ENCODE peak calls at places on chromosomes 3 and 15, in four cellular contexts. Z is left lung, B is stomach, G is A549. W is an unnamed sample.

GRCh38 chr3:35393916-35394315 is 245.4 kb upstream of the ARPP21 start:
- DNase-seq in Z (no peak), B (no peak), G (no peak), W (no peak)

GRCh38 chr15:79858469-79858868 is 38.3 kb downstream of the MTHFS start:
- DNase-seq in Z (no peak), B (no peak), G (peak; percentile 18), W (no peak)

GRCh38 chr3:196117809-196118208 is 35.9 kb upstream of the TFRC start:
- DNase-seq in Z (no peak), B (no peak), G (no peak), W (no peak)

GRCh38 chr15:38231430-38231829 is 21.2 kb upstream of the SPRED1 start:
- DNase-seq in Z (no peak), B (no peak), G (no peak), W (no peak)

GRCh38 chr15:95770191-95770590 is 560.3 kb upstream of the NR2F2 start:
- DNase-seq in Z (no peak), B (no peak), G (no peak), W (no peak)

GRCh38 chr3:48187579-48188265 is 495 bp downstream of the CDC25A start:
- DNase-seq in Z (no peak), B (peak; percentile 50), G (no peak), W (peak; percentile 50)

GRCh38 chr15:80514071-80514780 is 110.0 kb downstream of the ARNT2 start:
- DNase-seq in Z (no peak), B (no peak), G (no peak), W (no peak)

GRCh38 chr3:77319711-77320110 is 279.8 kb downstream of the ROBO2 start:
- DNase-seq in Z (no peak), B (no peak), G (peak; percentile 7), W (no peak)

GRCh38 chr3:32705232-32705631 is 20.2 kb downstream of the CNOT10 start:
- DNase-seq in Z (no peak), B (no peak), G (no peak), W (no peak)

GRCh38 chr3:195072916-195073564 is 197.9 kb downstream of the XXYLT1 start:
- DNase-seq in Z (peak; percentile 24), B (peak; percentile 18), G (no peak), W (no peak)

GRCh38 chr3:41881233-41881821 is 80.6 kb downstream of the ULK4 start:
- DNase-seq in Z (no peak), B (no peak), G (peak; percentile 33), W (peak; percentile 2)

GRCh38 chr15:63243776-63244175 is 33.6 kb upstream of the APH1B start:
- DNase-seq in Z (no peak), B (no peak), G (no peak), W (no peak)

GRCh38 chr3:58054652-58055051 is 46.4 kb downstream of the FLNB start:
- DNase-seq in Z (no peak), B (no peak), G (no peak), W (no peak)

GRCh38 chr15:55737373-55737772 is 5.6 kb downstream of the PRTG start:
- DNase-seq in Z (no peak), B (no peak), G (peak; percentile 11), W (no peak)

GRCh38 chr15:78082106-78082742 is 4.7 kb upstream of the TBC1D2B start:
- DNase-seq in Z (peak; percentile 72), B (no peak), G (no peak), W (peak; percentile 13)

GRCh38 chr3:124444893-124445292 is 285.4 kb upstream of the UMPS start:
- DNase-seq in Z (no peak), B (no peak), G (no peak), W (no peak)

GRCh38 chr15:70195171-70195807 is 97.6 kb upstream of the TLE3 start:
- DNase-seq in Z (no peak), B (no peak), G (no peak), W (no peak)

GRCh38 chr3:24704496-24704895 is 209.8 kb upstream of the THRB start:
- DNase-seq in Z (no peak), B (no peak), G (peak; percentile 5), W (no peak)

GRCh38 chr3:95615592-95616310 is 1198.6 kb upstream of the EPHA6 start:
- DNase-seq in Z (no peak), B (no peak), G (peak; percentile 67), W (no peak)

GRCh38 chr15:69002783-69003182 is 11.7 kb upstream of the NOX5 start:
- DNase-seq in Z (no peak), B (no peak), G (no peak), W (no peak)

GRCh38 chr15:101038327-101039003 is 119.3 kb downstream of the LRRK1 start:
- DNase-seq in Z (no peak), B (peak; percentile 14), G (no peak), W (no peak)

GRCh38 chr15:68821898-68822380 is 1.2 kb upstream of the ANP32A start:
- DNase-seq in Z (no peak), B (no peak), G (peak; percentile 31), W (peak; percentile 52)

GRCh38 chr15:89448825-89449224 is 47.6 kb downstream of the RHCG start:
- DNase-seq in Z (no peak), B (no peak), G (no peak), W (no peak)

GRCh38 chr3:98602078-98602678 is 8.8 kb upstream of the CPOX start:
- DNase-seq in Z (no peak), B (peak; percentile 41), G (peak; percentile 67), W (peak; percentile 41)

GRCh38 chr3:5531741-5532140 is 344.2 kb downstream of the EDEM1 start:
- DNase-seq in Z (no peak), B (no peak), G (no peak), W (no peak)
- TF ChIP-seq CTCF in Z (no peak), B (no peak), G (no peak), W (no peak)

GRCh38 chr15:67563961-67564570 is 21.6 kb downstream of the MAP2K5 start:
- DNase-seq in Z (no peak), B (no peak), G (no peak), W (no peak)

GRCh38 chr15:67560320-67560719 is 17.8 kb downstream of the MAP2K5 start:
- DNase-seq in Z (no peak), B (no peak), G (no peak), W (no peak)

GRCh38 chr15:67569668-67570067 is 27.2 kb downstream of the MAP2K5 start:
- DNase-seq in Z (no peak), B (no peak), G (no peak), W (no peak)

GRCh38 chr15:67563092-67563491 is 20.6 kb downstream of the MAP2K5 start:
- DNase-seq in Z (no peak), B (no peak), G (no peak), W (no peak)

DNA sequence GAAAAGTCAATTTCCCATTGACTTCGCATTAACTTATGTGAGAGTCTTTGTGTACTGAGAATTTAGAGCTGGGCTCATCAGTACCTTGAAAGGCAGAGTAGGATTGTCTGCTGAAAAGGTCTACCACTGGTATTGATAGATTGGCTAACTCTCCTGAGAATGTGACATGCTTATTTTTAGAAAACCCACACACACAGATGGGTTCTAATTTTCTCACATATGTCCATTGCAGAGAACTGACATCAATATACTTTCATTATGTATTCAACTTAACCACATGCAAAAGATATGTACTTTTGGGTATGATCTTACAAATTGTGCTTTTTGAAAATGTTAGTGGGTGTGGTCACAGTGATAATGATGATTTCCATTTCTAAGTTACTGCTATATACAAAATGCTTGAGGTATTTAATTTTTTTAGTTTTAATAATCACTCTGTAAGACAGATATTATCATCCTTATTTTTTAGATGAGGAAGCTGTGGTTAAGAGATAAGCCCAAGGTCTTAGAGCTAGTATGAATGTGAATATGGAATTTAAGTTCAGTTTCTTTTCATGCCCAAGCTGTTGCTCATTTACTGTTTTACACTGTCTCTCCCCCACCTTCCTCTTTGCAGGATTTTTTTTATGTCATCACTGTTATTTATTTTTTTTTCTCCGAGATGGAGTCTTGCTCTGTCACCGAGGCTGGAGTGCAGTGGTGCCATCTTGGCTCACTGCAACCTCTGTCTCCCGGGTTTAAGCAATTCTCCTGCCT is 22.3 kb downstream of the MAP2K5 start:
- DNase-seq in Z (no peak), B (no peak), G (no peak), W (no peak)
- TF ChIP-seq CTCF in Z (no peak), B (no peak), G (no peak), W (no peak)

GRCh38 chr15:61527836-61528589 is 298.9 kb upstream of the RORA start:
- DNase-seq in Z (no peak), B (no peak), G (no peak), W (no peak)

GRCh38 chr15:61528590-61528929 is 299.5 kb upstream of the RORA start:
- DNase-seq in Z (no peak), B (no peak), G (no peak), W (no peak)

DNA sequence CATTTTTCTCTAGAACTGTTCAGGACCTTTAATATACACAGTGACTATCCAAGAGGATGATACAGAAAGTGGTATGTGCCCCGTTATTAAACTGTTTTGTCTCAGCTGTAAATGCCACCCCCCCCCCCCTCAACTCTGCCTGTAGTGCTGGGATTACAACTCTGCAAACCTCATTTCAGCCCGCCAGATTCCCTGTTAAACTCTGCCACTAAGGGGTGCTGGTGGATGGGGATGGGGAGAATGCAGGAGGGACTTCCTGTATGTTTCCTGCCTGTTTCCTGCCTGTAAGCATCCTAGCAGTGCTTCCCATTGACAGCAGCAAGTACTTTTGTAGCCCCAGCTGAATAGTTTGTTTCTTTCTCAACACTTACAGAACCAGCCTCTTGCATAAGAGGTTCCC is 301.7 kb upstream of the RORA start:
- DNase-seq in Z (no peak), B (no peak), G (no peak), W (no peak)
- TF ChIP-seq CTCF in Z (no peak), B (no peak), G (no peak), W (no peak)

GRCh38 chr15:66502491-66502890 is 2.2 kb downstream of the RPL4 start:
- DNase-seq in Z (no peak), B (no peak), G (no peak), W (no peak)

GRCh38 chr15:66505818-66506217 is 692 bp downstream of the ZWILCH start:
- DNase-seq in Z (no peak), B (no peak), G (no peak), W (peak; percentile 13)

GRCh38 chr15:66505430-66505811 is 295 bp downstream of the ZWILCH start:
- DNase-seq in Z (no peak), B (no peak), G (no peak), W (no peak)

GRCh38 chr15:66503780-66504562 is 684 bp downstream of the RPL4 start:
- DNase-seq in Z (no peak), B (no peak), G (no peak), W (no peak)

DNA sequence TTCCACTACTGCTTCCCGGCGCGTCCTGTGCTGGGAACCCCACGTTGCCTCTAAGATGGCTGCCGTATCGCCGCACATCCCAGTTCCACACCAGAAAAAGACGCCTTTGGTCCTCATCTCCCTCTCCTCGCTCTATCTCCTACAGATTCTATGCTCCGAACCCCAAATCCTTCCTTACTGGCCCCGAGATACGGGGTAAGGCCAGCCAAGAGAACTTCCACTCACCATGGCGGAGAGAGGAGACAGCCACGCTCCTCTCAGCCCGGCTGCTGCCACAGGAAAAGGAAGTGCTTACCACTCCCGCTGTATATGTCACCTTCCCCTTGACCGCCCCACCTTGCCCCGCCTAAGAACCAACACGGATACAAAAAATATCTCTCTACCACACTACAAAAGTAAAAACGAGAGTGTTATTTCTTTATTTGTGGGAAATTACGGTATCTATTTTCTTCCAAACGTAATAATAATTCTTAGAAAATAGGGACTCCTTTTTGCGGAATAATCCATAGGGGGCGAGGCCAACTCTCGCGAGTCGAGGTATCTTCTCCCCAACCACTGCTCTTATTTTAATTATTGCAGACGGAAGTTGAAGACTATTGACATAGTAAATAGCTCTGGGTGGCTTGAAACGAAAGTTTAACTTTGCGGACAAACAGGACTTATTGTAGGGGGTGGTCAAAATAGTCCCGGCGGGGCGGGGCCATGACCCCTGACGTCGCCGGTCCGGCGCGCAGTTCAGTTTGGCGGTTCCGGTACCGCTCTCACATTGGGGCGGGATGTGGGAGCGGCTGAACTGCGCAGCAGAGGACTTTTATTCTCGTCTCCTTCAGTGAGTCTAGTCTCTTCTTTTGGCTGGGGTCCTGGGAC is at the start of the genes RPL4 and ZWILCH:
- DNase-seq in Z (peak; percentile 81), B (peak; percentile 82), G (peak; percentile 93), W (peak; percentile 80)
- TF ChIP-seq CTCF in Z (no peak), B (no peak), G (no peak), W (no peak)